ENCODE peak calls at places on chromosomes 7 and 10, in six cellular contexts. O, L, Z, V, J and F are unnamed samples.

GRCh38 chr7:139644191-139644590 is 120.7 kb downstream of the CLEC2L start:
- DNase-seq in O (no peak), L (no peak), Z (no peak), V (no peak), J (no peak), F (no peak)

GRCh38 chr7:89357121-89357520 is 561.6 kb upstream of the TEX47 start:
- DNase-seq in O (no peak), L (no peak), Z (no peak), V (no peak), J (no peak), F (no peak)

GRCh38 chr10:30980951-30981616 is 50.6 kb downstream of the ZNF438 start:
- DNase-seq in O (peak), L (no peak), Z (peak), V (no peak), J (no peak), F (no peak)

GRCh38 chr10:77212632-77213031 is 425.0 kb downstream of the KCNMA1 start:
- DNase-seq in O (no peak), L (no peak), Z (no peak), V (no peak), J (no peak), F (no peak)

GRCh38 chr10:63466168-63466935 is 575 bp upstream of the JMJD1C start:
- DNase-seq in O (peak), L (peak), Z (peak), V (peak), J (no peak), F (peak)

GRCh38 chr10:33215154-33215553 is 119.3 kb downstream of the NRP1 start:
- DNase-seq in O (peak), L (no peak), Z (peak), V (no peak), J (no peak), F (no peak)

GRCh38 chr7:8991159-8991558 is 557.8 kb downstream of the NXPH1 start:
- DNase-seq in O (no peak), L (no peak), Z (no peak), V (no peak), J (no peak), F (no peak)

GRCh38 chr10:131310904-131311660 is 439 bp downstream of the TCERG1L start:
- DNase-seq in O (peak), L (peak), Z (no peak), V (no peak), J (no peak), F (no peak)

GRCh38 chr7:68185641-68186040 is 1189.0 kb downstream of the TYW1 start:
- DNase-seq in O (peak), L (no peak), Z (no peak), V (no peak), J (no peak), F (peak)

GRCh38 chr7:149787428-149788299 is 14.3 kb upstream of the ZNF467 start:
- DNase-seq in O (peak), L (peak), Z (peak), V (no peak), J (no peak), F (no peak)

GRCh38 chr10:120819366-120819765 is 31.8 kb upstream of the WDR11 start:
- DNase-seq in O (no peak), L (no peak), Z (no peak), V (no peak), J (no peak), F (no peak)

GRCh38 chr7:131284702-131285419 is 42.8 kb upstream of the MKLN1 start:
- DNase-seq in O (no peak), L (peak), Z (peak), V (no peak), J (no peak), F (no peak)

GRCh38 chr10:132263866-132264265 is 43.9 kb downstream of the STK32C start:
- DNase-seq in O (no peak), L (no peak), Z (no peak), V (no peak), J (no peak), F (no peak)

GRCh38 chr10:119087271-119087897 is 6.8 kb upstream of the EIF3A start:
- DNase-seq in O (no peak), L (no peak), Z (peak), V (no peak), J (no peak), F (no peak)

GRCh38 chr10:88108115-88108610 is 244.7 kb downstream of the PTEN start:
- DNase-seq in O (no peak), L (no peak), Z (peak), V (no peak), J (no peak), F (no peak)

GRCh38 chr10:22086730-22087364 is 83.3 kb upstream of the DNAJC1 start:
- DNase-seq in O (peak), L (peak), Z (peak), V (no peak), J (peak), F (no peak)

GRCh38 chr10:129417882-129418281 is 49.2 kb upstream of the MGMT start:
- DNase-seq in O (peak), L (no peak), Z (no peak), V (no peak), J (no peak), F (no peak)

GRCh38 chr7:23863209-23863798 is 153.3 kb downstream of the STK31 start:
- DNase-seq in O (peak), L (peak), Z (peak), V (no peak), J (no peak), F (no peak)

GRCh38 chr10:43824934-43825333 is 176.3 kb upstream of the ZNF32 start:
- DNase-seq in O (peak), L (no peak), Z (no peak), V (no peak), J (no peak), F (no peak)

GRCh38 chr10:91162495-91163268 is 57.8 kb upstream of the PCGF5 start:
- DNase-seq in O (peak), L (peak), Z (peak), V (peak), J (peak), F (no peak)

GRCh38 chr10:91162050-91162494 is 58.4 kb upstream of the PCGF5 start:
- DNase-seq in O (peak), L (no peak), Z (peak), V (no peak), J (no peak), F (no peak)

GRCh38 chr10:91164520-91165065 is 55.9 kb upstream of the PCGF5 start:
- DNase-seq in O (no peak), L (peak), Z (peak), V (no peak), J (no peak), F (no peak)

GRCh38 chr10:91163269-91163708 is 57.2 kb upstream of the PCGF5 start:
- DNase-seq in O (peak), L (peak), Z (peak), V (peak), J (no peak), F (no peak)

GRCh38 chr10:91163709-91164474 is 56.6 kb upstream of the PCGF5 start:
- DNase-seq in O (peak), L (peak), Z (peak), V (peak), J (no peak), F (no peak)
- TF ChIP-seq CTCF in O (peak), L (no peak), Z (no peak), V (no peak), J (peak), F (no peak)

GRCh38 chr10:36358736-36359135 is 716.6 kb upstream of the FZD8 start:
- DNase-seq in O (no peak), L (no peak), Z (no peak), V (no peak), J (no peak), F (no peak)
- TF ChIP-seq CTCF in O (no peak), L (no peak), Z (no peak), V (no peak), J (no peak), F (no peak)

GRCh38 chr7:158390460-158390859 is 197.2 kb downstream of the PTPRN2 start:
- DNase-seq in O (no peak), L (no peak), Z (no peak), V (no peak), J (no peak), F (no peak)

GRCh38 chr7:158391541-158391940 is 196.1 kb downstream of the PTPRN2 start:
- DNase-seq in O (no peak), L (no peak), Z (no peak), V (no peak), J (no peak), F (no peak)

GRCh38 chr7:158389514-158390425 is 197.9 kb downstream of the PTPRN2 start:
- DNase-seq in O (no peak), L (no peak), Z (no peak), V (no peak), J (no peak), F (no peak)

GRCh38 chr7:158392251-158392650 is 195.4 kb downstream of the PTPRN2 start:
- DNase-seq in O (no peak), L (no peak), Z (no peak), V (no peak), J (no peak), F (no peak)

DNA sequence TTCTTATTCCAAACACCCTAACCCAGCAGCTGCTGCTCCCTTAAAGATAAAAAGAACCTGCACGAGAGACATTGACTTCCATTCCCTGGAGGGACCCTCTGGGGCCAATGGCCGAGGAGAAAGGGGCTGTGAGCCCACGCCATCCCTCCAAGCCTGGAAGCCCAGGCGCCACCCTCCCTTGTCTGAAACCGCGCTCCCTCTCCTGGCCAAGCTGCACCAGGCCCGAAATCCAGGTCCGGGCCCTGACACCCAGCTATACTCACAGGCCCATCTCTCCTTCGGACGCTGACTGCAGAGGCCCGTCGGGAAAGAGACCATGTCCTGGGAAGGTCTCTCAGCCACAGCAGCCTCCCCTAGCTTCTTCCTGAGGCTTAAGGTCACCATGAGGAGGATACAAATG is 196.5 kb downstream of the PTPRN2 start:
- DNase-seq in O (no peak), L (no peak), Z (no peak), V (no peak), J (no peak), F (no peak)
- TF ChIP-seq CTCF in O (no peak), L (no peak), Z (no peak), V (no peak), J (no peak), F (no peak)

GRCh38 chr10:113139695-113140094 is 189.6 kb downstream of the TCF7L2 start:
- DNase-seq in O (peak), L (no peak), Z (no peak), V (no peak), J (no peak), F (peak)
- TF ChIP-seq CTCF in O (peak), L (peak), Z (peak), V (no peak), J (no peak), F (peak)

GRCh38 chr10:103780242-103781149 is 74.9 kb downstream of the SH3PXD2A start:
- DNase-seq in O (no peak), L (no peak), Z (peak), V (no peak), J (no peak), F (no peak)

GRCh38 chr10:103783686-103784085 is 71.7 kb downstream of the SH3PXD2A start:
- DNase-seq in O (no peak), L (no peak), Z (no peak), V (no peak), J (no peak), F (no peak)

GRCh38 chr10:103778358-103779139 is 76.8 kb downstream of the SH3PXD2A start:
- DNase-seq in O (no peak), L (no peak), Z (no peak), V (no peak), J (no peak), F (no peak)

GRCh38 chr10:103784089-103784488 is 71.3 kb downstream of the SH3PXD2A start:
- DNase-seq in O (no peak), L (no peak), Z (no peak), V (no peak), J (no peak), F (no peak)

DNA sequence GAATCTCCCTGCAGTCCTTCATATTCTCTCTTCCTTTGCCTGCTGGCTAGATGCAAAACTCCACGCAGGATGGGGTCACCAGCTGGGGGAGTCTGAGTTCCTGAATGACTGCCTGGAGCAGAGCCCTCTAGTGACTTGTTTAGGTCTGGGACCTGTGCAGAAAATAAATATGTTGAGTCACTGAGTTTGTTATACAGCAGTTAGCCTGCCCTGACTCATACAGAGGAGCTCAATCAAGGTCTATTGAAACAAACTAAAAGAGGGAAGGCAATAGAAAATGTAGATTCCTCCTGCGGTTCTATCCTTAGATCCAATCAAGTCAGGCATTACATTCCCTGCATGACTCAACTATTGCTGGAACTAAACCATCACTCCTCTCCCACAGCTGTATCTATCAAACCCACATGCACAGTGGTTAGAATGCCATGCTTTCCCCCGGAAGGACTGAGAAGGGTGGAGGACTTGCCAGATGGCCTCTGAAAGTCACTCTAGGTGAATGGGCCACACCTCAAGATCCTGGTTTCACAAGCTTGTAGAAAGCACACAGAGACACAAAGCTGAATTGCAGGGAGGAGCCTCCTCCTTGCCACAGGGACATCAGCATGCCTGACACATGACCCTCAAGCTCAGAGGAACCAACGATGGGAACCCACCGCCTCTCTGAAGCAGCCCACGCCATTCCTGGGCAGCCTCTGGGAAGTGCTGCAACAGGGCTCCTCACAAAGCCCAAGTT is 73.9 kb downstream of the SH3PXD2A start:
- DNase-seq in O (peak), L (peak), Z (peak), V (no peak), J (no peak), F (no peak)
- TF ChIP-seq CTCF in O (peak), L (peak), Z (peak), V (no peak), J (peak), F (peak)

GRCh38 chr10:8873310-8873709 is 818.8 kb downstream of the GATA3 start:
- DNase-seq in O (peak), L (no peak), Z (peak), V (no peak), J (no peak), F (no peak)
- TF ChIP-seq CTCF in O (no peak), L (peak), Z (peak), V (no peak), J (peak), F (peak)

GRCh38 chr7:122013070-122013469 is 131.0 kb downstream of the AASS start:
- DNase-seq in O (no peak), L (no peak), Z (peak), V (no peak), J (no peak), F (no peak)

GRCh38 chr7:122010116-122010515 is 133.9 kb downstream of the AASS start:
- DNase-seq in O (no peak), L (no peak), Z (no peak), V (no peak), J (no peak), F (no peak)

GRCh38 chr7:122018032-122018431 is 126.0 kb downstream of the AASS start:
- DNase-seq in O (no peak), L (no peak), Z (no peak), V (no peak), J (no peak), F (no peak)

DNA sequence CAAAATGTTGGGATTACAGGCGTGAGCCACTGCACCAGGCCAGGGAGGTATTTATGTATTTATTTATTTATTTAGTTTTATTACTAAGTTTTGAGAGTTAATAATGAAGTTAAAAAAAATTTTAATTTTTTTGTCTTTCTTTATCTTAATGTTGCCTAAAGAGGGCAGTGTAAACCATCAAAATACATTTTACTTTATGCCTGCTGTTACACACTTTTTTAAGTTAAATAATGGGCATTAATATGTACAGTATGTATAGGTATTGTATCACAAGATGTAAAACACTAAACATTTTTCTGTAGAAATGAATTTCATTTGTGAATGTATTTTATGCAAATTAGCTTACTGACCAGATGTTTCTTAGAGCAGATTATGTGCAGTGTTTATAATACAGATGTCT is 129.4 kb downstream of the AASS start:
- DNase-seq in O (peak), L (no peak), Z (no peak), V (no peak), J (no peak), F (no peak)
- TF ChIP-seq CTCF in O (no peak), L (peak), Z (no peak), V (no peak), J (peak), F (peak)